ENCODE peak calls at places on chromosomes 7 and 10, in seven cellular contexts. F is A549, E is lower leg skin, O is heart left ventricle, R is transverse colon, Z is prostate gland, K is GM12891. N is an unnamed sample.

GRCh38 chr7:22814261-22815208 is 8.1 kb downstream of the TOMM7 start:
- DNase-seq in F (peak; percentile 36), E (no peak), O (no peak), R (no peak), Z (no peak), K (no peak), N (no peak)

GRCh38 chr7:48046458-48046857 is 11.1 kb downstream of the C7orf57 start:
- DNase-seq in F (no peak), E (no peak), O (no peak), R (no peak), Z (no peak), K (no peak), N (no peak)

GRCh38 chr10:68151453-68151852 is 42.2 kb downstream of the MYPN start:
- DNase-seq in F (no peak), E (no peak), O (no peak), R (no peak), Z (no peak), K (no peak), N (no peak)

GRCh38 chr7:147861058-147861716 is 729.4 kb upstream of the C7orf33 start:
- DNase-seq in F (no peak), E (no peak), O (no peak), R (no peak), Z (no peak), K (no peak), N (no peak)

GRCh38 chr7:95330194-95331003 is 6.1 kb upstream of the PON1 start:
- DNase-seq in F (no peak), E (no peak), O (no peak), R (no peak), Z (no peak), K (no peak), N (no peak)

GRCh38 chr7:139426258-139427028 is 57.0 kb downstream of the KLRG2 start:
- DNase-seq in F (no peak), E (no peak), O (no peak), R (no peak), Z (no peak), K (no peak), N (peak; percentile 86)

GRCh38 chr7:28020302-28020940 is 160.2 kb downstream of the JAZF1 start:
- DNase-seq in F (peak; percentile 86), E (peak; percentile 67), O (peak; percentile 64), R (peak; percentile 58), Z (peak; percentile 76), K (peak; percentile 31), N (peak; percentile 62)

GRCh38 chr7:121102619-121103018 is 114.1 kb downstream of the CPED1 start:
- DNase-seq in F (no peak), E (no peak), O (no peak), R (no peak), Z (no peak), K (no peak), N (peak; percentile 56)

GRCh38 chr10:114513397-114513796 is 109.1 kb upstream of the AFAP1L2 start:
- DNase-seq in F (no peak), E (no peak), O (no peak), R (no peak), Z (no peak), K (no peak), N (no peak)

GRCh38 chr10:110511734-110512449 is 14.2 kb downstream of the DUSP5 start:
- DNase-seq in F (peak; percentile 48), E (no peak), O (no peak), R (no peak), Z (no peak), K (no peak), N (no peak)

GRCh38 chr10:133312769-133313145 is 4.0 kb downstream of the ZNF511 start:
- DNase-seq in F (no peak), E (no peak), O (no peak), R (no peak), Z (no peak), K (no peak), N (no peak)

GRCh38 chr7:12369700-12370099 is 34.0 kb downstream of the VWDE start:
- DNase-seq in F (no peak), E (no peak), O (no peak), R (no peak), Z (no peak), K (no peak), N (no peak)

GRCh38 chr10:19659920-19660655 is 156.1 kb upstream of the PLXDC2 start:
- DNase-seq in F (no peak), E (no peak), O (no peak), R (no peak), Z (no peak), K (no peak), N (no peak)

GRCh38 chr10:8889538-8889937 is 835.0 kb downstream of the GATA3 start:
- DNase-seq in F (no peak), E (no peak), O (no peak), R (no peak), Z (no peak), K (no peak), N (no peak)

GRCh38 chr10:103542764-103543616 is 49.5 kb downstream of the NEURL1 start:
- DNase-seq in F (peak; percentile 48), E (no peak), O (no peak), R (peak; percentile 41), Z (peak; percentile 25), K (no peak), N (peak; percentile 76)

GRCh38 chr7:132655071-132655761 is 78.9 kb upstream of the PLXNA4 start:
- DNase-seq in F (no peak), E (peak; percentile 65), O (peak; percentile 63), R (peak; percentile 50), Z (peak; percentile 5), K (peak; percentile 20), N (peak; percentile 19)

GRCh38 chr7:4745971-4746919 is 29.2 kb upstream of the AP5Z1 start:
- DNase-seq in F (peak; percentile 67), E (no peak), O (no peak), R (peak; percentile 59), Z (peak; percentile 40), K (no peak), N (no peak)

GRCh38 chr7:80324032-80324431 is 187.8 kb downstream of the GNAT3 start:
- DNase-seq in F (no peak), E (no peak), O (no peak), R (no peak), Z (no peak), K (no peak), N (no peak)

GRCh38 chr7:132865766-132866531 is 215.9 kb downstream of the CHCHD3 start:
- DNase-seq in F (no peak), E (no peak), O (no peak), R (no peak), Z (no peak), K (no peak), N (peak; percentile 73)

GRCh38 chr7:106010331-106010730 is 47.3 kb downstream of the CDHR3 start:
- DNase-seq in F (no peak), E (no peak), O (no peak), R (no peak), Z (no peak), K (no peak), N (peak; percentile 35)

GRCh38 chr10:123582084-123582989 is 83.8 kb upstream of the GPR26 start:
- DNase-seq in F (peak; percentile 64), E (peak; percentile 68), O (peak; percentile 73), R (peak; percentile 79), Z (peak; percentile 75), K (peak; percentile 66), N (peak; percentile 86)

GRCh38 chr10:123751340-123751739 is 85.2 kb downstream of the GPR26 start:
- DNase-seq in F (no peak), E (no peak), O (no peak), R (no peak), Z (no peak), K (no peak), N (no peak)

GRCh38 chr7:12508554-12508953 is 62.0 kb upstream of the SCIN start:
- DNase-seq in F (no peak), E (no peak), O (no peak), R (no peak), Z (no peak), K (no peak), N (no peak)

GRCh38 chr7:3949226-3949625 is 648.2 kb downstream of the SDK1 start:
- DNase-seq in F (no peak), E (no peak), O (no peak), R (no peak), Z (no peak), K (no peak), N (no peak)

GRCh38 chr7:144398911-144399310 is 4.6 kb downstream of the NOBOX start:
- DNase-seq in F (no peak), E (no peak), O (no peak), R (no peak), Z (no peak), K (no peak), N (no peak)

GRCh38 chr7:4769753-4770152 is 5.7 kb upstream of the AP5Z1 start:
- DNase-seq in F (no peak), E (no peak), O (no peak), R (no peak), Z (no peak), K (no peak), N (peak; percentile 60)

GRCh38 chr10:132281915-132282666 is 25.7 kb downstream of the STK32C start:
- DNase-seq in F (no peak), E (no peak), O (no peak), R (no peak), Z (no peak), K (no peak), N (no peak)

DNA sequence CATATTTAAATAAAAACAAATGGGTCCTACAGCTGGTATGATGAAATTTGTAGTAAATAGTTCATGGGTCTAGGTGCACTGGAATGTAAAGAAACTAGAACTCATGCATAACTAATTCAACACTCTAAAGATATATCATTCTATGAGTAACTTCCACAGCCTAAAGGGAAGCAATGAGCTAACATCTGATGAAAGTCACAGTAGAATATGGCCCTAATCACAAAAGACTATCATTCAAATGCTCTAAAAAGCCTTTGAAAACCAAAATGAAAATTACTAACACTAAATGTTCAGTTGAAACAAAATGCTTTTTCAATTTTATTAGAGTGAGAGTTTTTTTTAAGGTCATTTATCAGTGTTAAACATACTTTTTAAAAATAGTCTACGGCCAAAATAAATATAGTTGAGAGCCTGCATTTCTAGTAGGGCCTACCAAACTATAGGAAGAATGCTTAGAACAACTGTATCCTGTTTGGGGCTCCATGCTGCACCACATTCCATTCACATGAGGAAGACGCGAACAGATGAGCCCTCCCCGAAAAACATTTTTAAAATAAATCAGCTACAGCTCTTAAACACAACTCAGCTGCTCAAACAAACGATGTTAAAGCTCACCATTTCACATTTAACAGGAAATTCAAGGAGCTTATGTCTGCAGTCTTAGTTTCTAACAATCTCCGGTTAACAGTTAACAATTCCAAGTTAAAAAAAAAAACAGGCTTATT is 134.4 kb downstream of the NRBF2 start:
- DNase-seq in F (peak; percentile 72), E (no peak), O (no peak), R (no peak), Z (peak; percentile 35), K (no peak), N (no peak)
- TF ChIP-seq POLR2A in F (no peak), E (no peak), O (no peak), R (no peak), Z (peak; percentile 10), K (peak; percentile 50), N (no peak)

GRCh38 chr7:74083117-74083876 is at the start of gene LIMK1:
- DNase-seq in F (peak; percentile 75), E (peak; percentile 53), O (peak; percentile 76), R (peak; percentile 86), Z (peak; percentile 74), K (peak; percentile 96), N (peak; percentile 74)
- TF ChIP-seq POLR2A in F (peak; percentile 64), E (no peak), O (no peak), R (no peak), Z (peak; percentile 19), K (no peak), N (peak; percentile 19)

GRCh38 chr10:87887548-87888289 is 24.3 kb downstream of the PTEN start:
- DNase-seq in F (no peak), E (no peak), O (no peak), R (no peak), Z (no peak), K (no peak), N (no peak)
- TF ChIP-seq POLR2A in F (no peak), E (no peak), O (no peak), R (no peak), Z (no peak), K (no peak), N (no peak)

GRCh38 chr10:101817542-101818118 is 614 bp downstream of the OGA start:
- DNase-seq in F (peak; percentile 91), E (peak; percentile 95), O (peak; percentile 90), R (peak; percentile 91), Z (peak; percentile 92), K (no peak), N (peak; percentile 88)
- TF ChIP-seq POLR2A in F (no peak), E (no peak), O (no peak), R (peak; percentile 59), Z (peak; percentile 63), K (no peak), N (no peak)

N was measured in thyroid gland.